ENCODE peak calls at places on chromosome 7, in five cellular contexts. Y is lung, M is A549, E is kidney, V is uterus. J is an unnamed sample. For H3K4me1, the result is how much of the 10 kb centered on the place peaks cover.

GRCh38 chr7:85733163-85733915 is 546.5 kb upstream of the SEMA3D start:
- DNase-seq in M (peak), Y (no peak), V (no peak), E (no peak), J (no peak)

GRCh38 chr7:105399043-105399725 is 10.5 kb upstream of the SRPK2 start:
- DNase-seq in Y (no peak), E (no peak), V (no peak), M (peak), J (peak)

GRCh38 chr7:51224811-51225581 is 91.6 kb downstream of the COBL start:
- DNase-seq in V (no peak), M (peak), Y (peak), E (no peak), J (no peak)

GRCh38 chr7:74473116-74473515 is 19.4 kb downstream of the GTF2IRD1 start:
- DNase-seq in E (no peak), Y (no peak), V (no peak), M (no peak), J (no peak)

GRCh38 chr7:1993776-1994740 is 238.7 kb downstream of the MAD1L1 start:
- DNase-seq in V (no peak), M (no peak), E (peak), Y (no peak), J (no peak)

GRCh38 chr7:84614821-84615506 is 420.4 kb upstream of the SEMA3A start:
- DNase-seq in V (no peak), M (peak), Y (no peak), E (no peak), J (no peak)

GRCh38 chr7:75039166-75039565 is 34.4 kb downstream of the RCC1L start:
- DNase-seq in Y (no peak), E (no peak), M (no peak), V (no peak), J (no peak)

GRCh38 chr7:148503900-148504487 is 86.6 kb upstream of the C7orf33 start:
- DNase-seq in E (no peak), M (peak), V (no peak), Y (no peak), J (peak)

GRCh38 chr7:149261321-149261828 is 621 bp upstream of the ZNF783 start:
- DNase-seq in M (peak), Y (no peak), V (no peak), E (no peak), J (no peak)

GRCh38 chr7:135670179-135670578 is 7.9 kb downstream of the STMP1 start:
- DNase-seq in Y (no peak), V (no peak), E (no peak), M (no peak), J (no peak)

GRCh38 chr7:49766966-49767365 is 6.5 kb upstream of the VWC2 start:
- DNase-seq in E (no peak), M (no peak), V (no peak), Y (no peak), J (peak)

GRCh38 chr7:8913687-8914086 is 480.3 kb downstream of the NXPH1 start:
- DNase-seq in M (no peak), V (no peak), E (no peak), Y (no peak), J (no peak)

GRCh38 chr7:128203047-128203491 is 38.0 kb upstream of the LEP start:
- DNase-seq in M (no peak), V (no peak), Y (no peak), E (no peak), J (no peak)

GRCh38 chr7:118259115-118259514 is 34.6 kb downstream of the ANKRD7 start:
- DNase-seq in E (no peak), M (no peak), Y (no peak), V (no peak), J (no peak)

GRCh38 chr7:81624021-81624630 is 145.7 kb downstream of the HGF start:
- DNase-seq in V (no peak), E (no peak), Y (no peak), M (no peak), J (no peak)

GRCh38 chr7:7718461-7718860 is at the start of gene RPA3:
- DNase-seq in Y (no peak), V (no peak), M (no peak), E (no peak), J (no peak)

GRCh38 chr7:69115788-69116187 is 482.5 kb upstream of the AUTS2 start:
- DNase-seq in Y (no peak), V (no peak), M (no peak), E (no peak), J (no peak)

GRCh38 chr7:44077061-44077460 is 5.3 kb downstream of the POLM start:
- DNase-seq in M (no peak), Y (no peak), V (no peak), E (peak), J (no peak)

GRCh38 chr7:54664235-54665228 is 94.5 kb downstream of the SEC61G start:
- DNase-seq in V (peak), M (peak), Y (peak), E (peak), J (peak)

DNA sequence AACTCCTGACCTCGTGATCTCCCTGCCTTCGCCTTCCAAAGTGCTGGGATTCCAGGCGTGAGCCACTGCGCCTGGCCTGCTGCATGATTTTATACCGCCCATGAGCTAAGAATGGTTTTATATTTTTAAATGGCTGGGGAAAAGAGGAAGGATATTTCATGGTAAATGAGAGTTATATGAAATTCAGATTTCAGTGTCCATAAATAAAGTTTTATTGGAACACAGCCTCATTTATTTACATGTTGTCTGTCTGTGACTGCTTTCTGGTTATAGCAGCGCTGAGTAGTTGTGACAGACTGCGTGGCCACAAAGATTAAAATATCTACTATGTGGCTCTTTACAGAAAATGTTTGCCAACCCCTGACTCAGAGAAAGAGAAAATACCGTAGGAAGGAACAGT is 2.2 kb downstream of the TRRAP start:
- DNase-seq in E (no peak), Y (no peak), M (no peak), V (no peak), J (no peak)
- H3K27ac ChIP-seq in E (no peak), Y (no peak), M (no peak), V (no peak), J (peak)

GRCh38 chr7:101128040-101128834 is 1.3 kb downstream of the SERPINE1 start:
- DNase-seq in E (no peak), V (no peak), M (no peak), Y (no peak), J (no peak)
- H3K4me3 ChIP-seq in E (no peak), V (no peak), M (peak), Y (peak), J (no peak)

DNA sequence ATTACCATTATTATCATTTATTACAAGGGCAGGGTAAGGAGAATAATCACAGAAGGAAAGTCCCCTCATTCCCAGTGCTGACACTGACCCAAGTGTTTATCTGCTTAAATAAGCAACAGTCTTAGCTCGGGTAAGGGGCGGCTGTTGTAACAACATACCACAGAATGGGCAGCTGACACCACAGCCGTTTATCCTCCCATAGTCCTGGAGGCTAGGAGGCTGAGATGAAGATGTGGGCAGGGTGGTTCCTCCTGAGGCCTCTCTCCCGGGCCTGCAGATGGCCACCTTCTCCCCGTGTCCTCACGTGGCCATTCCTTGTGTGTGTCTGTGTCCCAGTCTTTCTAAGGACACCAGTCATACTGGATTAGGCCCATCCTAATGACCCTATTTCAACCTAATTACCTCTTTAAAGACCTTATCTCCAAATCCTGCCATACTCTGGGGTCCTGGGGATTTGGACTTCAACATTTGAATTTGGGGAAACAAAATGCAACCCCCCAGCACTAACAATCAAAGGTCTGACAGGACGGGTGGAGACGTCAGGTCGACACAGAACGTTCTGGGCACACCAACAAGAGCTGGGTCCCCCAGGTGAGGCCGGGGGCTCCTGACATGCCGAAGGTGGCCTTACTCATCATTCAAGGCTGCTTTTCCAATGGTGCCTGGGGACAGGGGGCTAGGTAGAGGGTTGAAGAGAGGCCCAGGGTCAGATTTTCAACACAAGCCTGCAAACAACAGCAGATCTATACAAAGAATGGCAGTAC is 93.5 kb downstream of the TNS3 start:
- DNase-seq in E (no peak), V (no peak), M (no peak), Y (no peak), J (no peak)
- H3K4me1 ChIP-seq in E (under half), V (under half), M (half or more), Y (under half), J (under half)

DNA sequence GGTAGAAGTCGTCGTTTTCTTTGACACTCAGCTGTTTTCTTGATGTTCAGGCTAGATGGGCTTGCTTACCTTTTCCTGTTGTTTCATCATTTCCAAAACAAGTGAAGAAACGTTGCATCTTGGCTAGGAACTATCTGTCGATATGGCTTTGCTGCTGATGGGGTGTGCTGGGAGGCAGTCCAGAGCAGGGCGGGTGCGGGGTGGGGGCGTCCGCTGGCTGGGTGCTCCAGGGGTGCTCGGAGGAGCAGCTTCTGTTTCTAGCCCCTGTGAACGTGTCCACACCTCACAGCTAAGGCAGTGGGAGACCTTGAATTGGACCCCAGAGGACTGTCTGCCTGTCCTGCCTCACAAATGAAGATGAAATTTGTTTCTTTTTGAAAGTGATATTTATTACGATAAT is 7.6 kb upstream of the SUN1 start:
- DNase-seq in M (no peak), V (no peak), Y (no peak), E (peak), J (no peak)
- H3K27ac ChIP-seq in M (no peak), V (peak), Y (no peak), E (no peak), J (no peak)

DNA sequence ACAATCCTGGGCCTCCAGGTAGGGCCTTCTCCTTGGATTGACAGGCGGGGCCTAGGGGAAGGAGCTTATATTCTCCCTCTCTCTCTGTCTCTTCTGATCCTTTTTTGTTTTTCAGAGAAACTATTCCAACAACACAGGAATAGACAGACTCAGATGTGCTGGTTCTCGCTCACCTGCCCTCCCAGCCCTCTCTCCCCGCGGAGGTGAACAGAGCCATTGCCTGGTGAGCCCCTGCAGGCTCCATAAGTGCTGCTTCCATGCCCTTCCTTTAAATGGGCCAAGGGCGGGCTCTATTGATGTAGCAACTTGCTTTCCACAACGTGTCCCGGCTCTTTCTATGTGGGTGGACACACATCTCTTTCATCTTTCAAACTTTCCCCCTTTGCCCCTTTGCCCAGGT is 47.2 kb upstream of the IGFBP3 start:
- DNase-seq in V (no peak), E (no peak), Y (no peak), M (no peak), J (no peak)
- H3K4me3 ChIP-seq in V (no peak), E (no peak), Y (no peak), M (no peak), J (no peak)

GRCh38 chr7:130921391-130922180 is 187.6 kb upstream of the KLF14 start:
- DNase-seq in V (no peak), E (peak), M (no peak), Y (no peak), J (no peak)

GRCh38 chr7:130919316-130920103 is 185.5 kb upstream of the KLF14 start:
- DNase-seq in Y (no peak), V (no peak), M (no peak), E (no peak), J (no peak)

GRCh38 chr7:130920122-130920521 is 186.1 kb upstream of the KLF14 start:
- DNase-seq in M (no peak), V (no peak), E (no peak), Y (no peak), J (no peak)

GRCh38 chr7:130917669-130918128 is 183.7 kb upstream of the KLF14 start:
- DNase-seq in Y (no peak), E (no peak), V (no peak), M (peak), J (no peak)

DNA sequence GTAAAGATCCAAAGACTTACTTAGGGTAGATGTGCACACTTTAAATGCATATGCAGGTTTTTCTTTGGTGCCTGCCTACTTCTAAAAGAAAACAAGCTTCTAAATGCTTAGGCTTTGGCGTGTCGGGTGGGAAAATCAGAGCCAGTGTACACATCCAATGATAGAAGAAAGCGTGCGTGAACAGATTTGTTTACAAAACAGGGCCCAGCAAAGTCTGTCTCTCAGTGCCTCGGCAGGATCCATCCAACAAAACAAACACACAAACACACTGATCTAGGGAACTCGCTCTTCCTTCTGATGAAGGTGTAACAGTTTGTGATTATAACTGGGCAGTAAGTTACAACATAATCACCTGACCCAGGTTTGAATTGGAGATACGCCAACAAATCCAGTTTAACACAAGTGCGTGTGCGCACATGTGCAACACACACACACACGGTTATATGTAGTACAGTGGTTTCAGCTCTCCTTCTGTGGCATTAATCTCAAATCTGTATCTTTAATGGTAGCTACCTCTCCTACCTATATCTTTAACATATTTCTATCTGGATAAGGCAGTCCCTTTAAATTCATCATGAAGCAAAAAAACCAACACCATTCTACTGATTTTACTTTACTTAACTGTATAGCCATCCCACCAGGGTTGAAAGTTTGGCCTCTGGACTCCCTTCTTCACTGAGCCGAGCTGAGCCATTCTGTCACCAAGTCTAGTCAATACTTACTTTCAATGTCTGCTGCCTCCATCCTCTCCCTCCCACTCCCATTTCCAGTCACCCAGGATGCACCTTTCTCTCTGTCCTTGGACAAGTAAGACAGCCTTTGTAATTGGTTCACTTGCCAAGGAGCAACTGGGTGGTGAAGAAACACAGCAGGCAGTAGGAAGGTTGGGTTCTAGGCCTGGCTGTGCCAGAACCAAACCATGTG is 184.4 kb upstream of the KLF14 start:
- DNase-seq in V (no peak), Y (no peak), M (peak), E (no peak), J (no peak)
- H3K4me1 ChIP-seq in V (under half), Y (under half), M (half or more), E (half or more), J (under half)

J was measured in OCI-LY7.